ENCODE peak calls at places on chromosomes 11 and 22, in ten cellular contexts. B is AG04450; O is activated CD8-positive, alpha-beta memory T cell treated with anti-CD3 and anti-CD28 coated beads for 1 hour; H is NCI-H1092 treated with DMSO at 0.1 percent for 48 hours; Z is KG1; Y is astrocyte of the cerebellum; M is left ventricle myocardium inferior; W is GM12865; E is renal cortical epithelial cell; V is stimulated activated CD4-positive, alpha-beta T cell treated with anti-CD3 and anti-CD28 coated beads, Interleukin-1b, Interleukin-23, amount 100 ng/mL, for 24 hours. X is an unnamed sample.

GRCh38 chr11:61699737-61700160 is 19.6 kb downstream of the DAGLA start:
- DNase-seq in E (peak; percentile 58), O (no peak), B (no peak), H (peak; percentile 85), Y (no peak), W (no peak), M (peak; percentile 64), Z (no peak), V (no peak), X (no peak)

GRCh38 chr11:92329644-92330043 is 105.0 kb downstream of the FAT3 start:
- DNase-seq in H (no peak), M (no peak), E (peak; percentile 57), O (no peak), Z (no peak), W (no peak), B (no peak), Y (peak; percentile 54), V (no peak), X (no peak)

GRCh38 chr11:12377824-12378593 is 638 bp downstream of the PARVA start:
- DNase-seq in Y (no peak), H (peak; percentile 39), V (no peak), M (peak; percentile 74), O (no peak), Z (no peak), W (no peak), B (no peak), E (peak; percentile 71), X (no peak)

GRCh38 chr11:30876656-30877371 is 290.7 kb upstream of the MPPED2 start:
- DNase-seq in M (no peak), W (no peak), B (no peak), O (no peak), V (no peak), E (no peak), H (peak; percentile 40), Z (no peak), Y (no peak), X (no peak)

GRCh38 chr22:50603511-50604255 is 3.1 kb downstream of the MAPK8IP2 start:
- DNase-seq in W (no peak), M (no peak), V (no peak), Y (no peak), B (no peak), Z (no peak), H (no peak), O (no peak), E (no peak), X (no peak)

GRCh38 chr22:46256358-46256958 is 6.4 kb upstream of the CDPF1 start:
- DNase-seq in O (no peak), Y (no peak), V (no peak), H (no peak), W (no peak), Z (no peak), B (no peak), M (no peak), E (no peak), X (no peak)

GRCh38 chr11:72975778-72976520 is 161.7 kb downstream of the ATG16L2 start:
- DNase-seq in W (no peak), Y (peak; percentile 76), O (no peak), H (no peak), Z (peak; percentile 55), E (peak; percentile 64), M (no peak), B (peak; percentile 59), V (no peak), X (no peak)

GRCh38 chr11:87666730-87667129 is 508.5 kb downstream of the RAB38 start:
- DNase-seq in O (no peak), B (no peak), Y (no peak), H (no peak), E (no peak), M (no peak), Z (no peak), V (no peak), W (no peak), X (no peak)

GRCh38 chr11:111112614-111113013 is 132.9 kb upstream of the POU2AF2 start:
- DNase-seq in Z (no peak), Y (no peak), O (no peak), W (no peak), B (no peak), H (no peak), M (no peak), E (no peak), V (no peak), X (no peak)

GRCh38 chr11:561148-562003 is 606 bp downstream of the RASSF7 start:
- DNase-seq in H (no peak), E (peak; percentile 88), O (no peak), W (no peak), Z (no peak), V (no peak), B (no peak), Y (no peak), M (no peak), X (no peak)

GRCh38 chr11:30917859-30918478 is 331.8 kb upstream of the MPPED2 start:
- DNase-seq in O (no peak), Y (peak; percentile 45), H (peak; percentile 71), W (peak; percentile 55), B (peak; percentile 4), Z (no peak), V (no peak), E (peak; percentile 43), M (no peak), X (no peak)

GRCh38 chr11:3170756-3171670 is 5.9 kb upstream of the OSBPL5 start:
- DNase-seq in Y (no peak), E (no peak), O (no peak), W (no peak), Z (no peak), H (no peak), M (no peak), V (no peak), B (no peak), X (no peak)

GRCh38 chr11:73978576-73979086 is 4.0 kb downstream of the UCP2 start:
- DNase-seq in E (no peak), Y (no peak), H (no peak), M (no peak), V (no peak), O (no peak), W (no peak), Z (no peak), B (no peak), X (no peak)

GRCh38 chr11:34299284-34299961 is 58.4 kb downstream of the ABTB2 start:
- DNase-seq in B (no peak), Y (no peak), W (no peak), H (peak; percentile 44), V (no peak), O (no peak), M (no peak), E (no peak), Z (no peak), X (no peak)

GRCh38 chr11:93823210-93823609 is 27.2 kb downstream of the VSTM5 start:
- DNase-seq in V (no peak), O (no peak), M (no peak), B (no peak), Y (no peak), W (no peak), E (no peak), Z (no peak), H (no peak), X (no peak)

GRCh38 chr11:134036484-134037092 is 32.3 kb upstream of the JAM3 start:
- DNase-seq in E (no peak), H (no peak), Y (no peak), O (no peak), M (no peak), B (no peak), Z (no peak), V (no peak), W (no peak), X (no peak)

GRCh38 chr11:96357794-96358193 is 14.8 kb upstream of the MAML2 start:
- DNase-seq in B (no peak), W (peak; percentile 13), Z (no peak), M (no peak), Y (no peak), V (no peak), E (no peak), O (no peak), H (no peak), X (no peak)

GRCh38 chr11:84383571-84383970 is 1097.4 kb upstream of the CCDC90B start:
- DNase-seq in E (no peak), W (no peak), M (no peak), Y (peak; percentile 3), O (no peak), Z (no peak), V (no peak), B (no peak), H (no peak), X (no peak)

GRCh38 chr11:86274503-86274902 is 27.5 kb upstream of the HIKESHI start:
- DNase-seq in Y (no peak), H (no peak), B (no peak), V (no peak), W (no peak), Z (no peak), E (no peak), O (no peak), M (no peak), X (no peak)

GRCh38 chr22:40377931-40378330 is 7.5 kb downstream of the SGSM3 start:
- DNase-seq in W (no peak), O (no peak), V (no peak), M (no peak), H (no peak), E (no peak), Y (no peak), Z (no peak), B (no peak), X (no peak)

GRCh38 chr11:23932485-23932898 is 564.4 kb upstream of the LUZP2 start:
- DNase-seq in B (no peak), W (no peak), Y (no peak), V (no peak), O (no peak), M (no peak), E (peak; percentile 9), Z (no peak), H (no peak), X (no peak)

GRCh38 chr22:31614781-31615480 is 47.1 kb downstream of the PISD start:
- DNase-seq in M (no peak), W (no peak), E (no peak), Z (no peak), V (no peak), H (no peak), B (no peak), Y (no peak), O (no peak), X (no peak)

GRCh38 chr11:45652781-45653180 is 12.6 kb downstream of the CHST1 start:
- DNase-seq in Z (no peak), H (no peak), V (no peak), O (no peak), Y (no peak), E (no peak), M (no peak), W (no peak), B (no peak), X (no peak)

GRCh38 chr11:119432484-119433368 is 9.8 kb upstream of the THY1 start:
- DNase-seq in W (no peak), V (no peak), B (peak; percentile 66), H (no peak), Y (peak; percentile 91), M (no peak), E (peak; percentile 70), O (no peak), Z (no peak), X (no peak)

GRCh38 chr11:18802381-18803257 is 11.0 kb upstream of the PTPN5 start:
- DNase-seq in M (no peak), H (peak; percentile 50), Z (no peak), W (peak; percentile 73), E (peak; percentile 72), O (peak; percentile 3), B (peak; percentile 21), V (peak; percentile 7), Y (peak; percentile 43), X (no peak)

X was measured in T-helper 17 cell.